ENCODE peak calls at places on chromosomes 16 and 17, in four cellular contexts. B, I, A and T are unnamed samples.

GRCh38 chr17:71530227-71530626 is 590.6 kb upstream of the SOX9 start:
- DNase-seq in B (no peak), A (no peak), I (no peak), T (no peak)

GRCh38 chr17:49404371-49404770 is 10.3 kb downstream of the PHB1 start:
- DNase-seq in A (no peak), I (no peak), B (no peak), T (no peak)

GRCh38 chr16:31200821-31201510 is 1.6 kb downstream of the PYCARD start:
- DNase-seq in I (peak), B (no peak), A (no peak), T (no peak)

GRCh38 chr16:16940351-16940750 is 530.4 kb downstream of the XYLT1 start:
- DNase-seq in B (no peak), A (no peak), I (no peak), T (no peak)

GRCh38 chr16:35207059-35207999 is 1747.9 kb downstream of the TP53TG3F start:
- DNase-seq in I (no peak), A (no peak), B (no peak), T (no peak)

GRCh38 chr16:6249863-6250262 is 1082.8 kb upstream of the RBFOX1 start:
- DNase-seq in B (no peak), I (no peak), A (no peak), T (no peak)

GRCh38 chr16:79602615-79603014 is 2.1 kb upstream of the MAF start:
- DNase-seq in B (no peak), A (no peak), I (no peak), T (no peak)

GRCh38 chr17:968812-969766 is 10.5 kb downstream of the NXN start:
- DNase-seq in B (no peak), I (peak), A (no peak), T (no peak)

GRCh38 chr17:42190491-42191180 is 3.7 kb downstream of the GHDC start:
- DNase-seq in B (no peak), A (no peak), I (no peak), T (no peak)

GRCh38 chr16:84281077-84281476 is 13.6 kb upstream of the WFDC1 start:
- DNase-seq in B (peak), A (no peak), I (peak), T (no peak)

GRCh38 chr16:3129137-3130131 is 5.4 kb upstream of the ZNF213 start:
- DNase-seq in B (peak), I (peak), A (peak), T (peak)

GRCh38 chr16:55147401-55147800 is 176.6 kb upstream of the IRX6 start:
- DNase-seq in B (no peak), I (no peak), A (no peak), T (no peak)

GRCh38 chr16:3190949-3191353 is 2.9 kb downstream of the OR1F1 start:
- DNase-seq in A (no peak), B (no peak), I (no peak), T (no peak)